ENCODE peak calls at places on chromosomes 12 and 14, in eight cellular contexts. One of them, this sample, is unnamed. For H3K4me1, the result is how much of the 10 kb centered on the place peaks cover.

GRCh38 chr12:127179199-127179598 is 1087.8 kb upstream of the TMEM132C start:
- DNase-seq in sigmoid colon: no peak
- DNase-seq in A549: no peak
- DNase-seq in upper lobe of left lung: no peak
- DNase-seq in stomach: no peak
- DNase-seq in transverse colon: no peak
- DNase-seq in tibial nerve: peak
- DNase-seq in SK-N-SH: no peak
- DNase-seq in this sample: no peak

GRCh38 chr14:94768521-94769412 is 1.1 kb downstream of the GSC start:
- DNase-seq in A549: no peak
- DNase-seq in stomach: no peak
- DNase-seq in tibial nerve: peak
- DNase-seq in transverse colon: no peak
- DNase-seq in SK-N-SH: no peak
- DNase-seq in sigmoid colon: peak
- DNase-seq in upper lobe of left lung: peak
- DNase-seq in this sample: peak

GRCh38 chr14:74324945-74325361 is 22.2 kb upstream of the ABCD4 start:
- DNase-seq in A549: peak
- DNase-seq in SK-N-SH: peak
- DNase-seq in upper lobe of left lung: no peak
- DNase-seq in tibial nerve: no peak
- DNase-seq in sigmoid colon: no peak
- DNase-seq in stomach: no peak
- DNase-seq in transverse colon: no peak
- DNase-seq in this sample: no peak

GRCh38 chr12:2453807-2454177 is 341.0 kb upstream of the FKBP4 start:
- DNase-seq in stomach: no peak
- DNase-seq in A549: no peak
- DNase-seq in transverse colon: no peak
- DNase-seq in upper lobe of left lung: no peak
- DNase-seq in tibial nerve: no peak
- DNase-seq in sigmoid colon: no peak
- DNase-seq in SK-N-SH: no peak
- DNase-seq in this sample: no peak

GRCh38 chr14:91356218-91356763 is 61.3 kb downstream of the CCDC88C start:
- DNase-seq in A549: no peak
- DNase-seq in SK-N-SH: no peak
- DNase-seq in tibial nerve: no peak
- DNase-seq in upper lobe of left lung: peak
- DNase-seq in transverse colon: no peak
- DNase-seq in sigmoid colon: no peak
- DNase-seq in stomach: no peak
- DNase-seq in this sample: no peak

GRCh38 chr12:124738636-124739467 is 124.8 kb downstream of the SCARB1 start:
- DNase-seq in upper lobe of left lung: no peak
- DNase-seq in A549: no peak
- DNase-seq in sigmoid colon: no peak
- DNase-seq in transverse colon: no peak
- DNase-seq in SK-N-SH: no peak
- DNase-seq in tibial nerve: no peak
- DNase-seq in stomach: peak
- DNase-seq in this sample: no peak

GRCh38 chr14:78519863-78520262 is 349.7 kb downstream of the NRXN3 start:
- DNase-seq in SK-N-SH: no peak
- DNase-seq in transverse colon: peak
- DNase-seq in tibial nerve: no peak
- DNase-seq in A549: no peak
- DNase-seq in stomach: no peak
- DNase-seq in sigmoid colon: no peak
- DNase-seq in upper lobe of left lung: no peak
- DNase-seq in this sample: no peak

GRCh38 chr12:131388164-131388795 is 322.6 kb upstream of the SFSWAP start:
- DNase-seq in SK-N-SH: peak
- DNase-seq in upper lobe of left lung: no peak
- DNase-seq in sigmoid colon: no peak
- DNase-seq in tibial nerve: no peak
- DNase-seq in transverse colon: no peak
- DNase-seq in A549: no peak
- DNase-seq in stomach: no peak
- DNase-seq in this sample: no peak

GRCh38 chr12:20350495-20350894 is 17.8 kb upstream of the PDE3A start:
- DNase-seq in tibial nerve: no peak
- DNase-seq in A549: no peak
- DNase-seq in SK-N-SH: no peak
- DNase-seq in upper lobe of left lung: no peak
- DNase-seq in transverse colon: no peak
- DNase-seq in sigmoid colon: no peak
- DNase-seq in stomach: no peak
- DNase-seq in this sample: no peak

GRCh38 chr12:66768293-66768692 is 89.4 kb upstream of the GRIP1 start:
- DNase-seq in tibial nerve: no peak
- DNase-seq in A549: no peak
- DNase-seq in SK-N-SH: no peak
- DNase-seq in transverse colon: peak
- DNase-seq in upper lobe of left lung: no peak
- DNase-seq in sigmoid colon: no peak
- DNase-seq in stomach: no peak
- DNase-seq in this sample: no peak

GRCh38 chr14:93713726-93714405 is 74.4 kb downstream of the PRIMA1 start:
- DNase-seq in stomach: no peak
- DNase-seq in upper lobe of left lung: no peak
- DNase-seq in A549: no peak
- DNase-seq in sigmoid colon: peak
- DNase-seq in tibial nerve: no peak
- DNase-seq in transverse colon: no peak
- DNase-seq in SK-N-SH: peak
- DNase-seq in this sample: no peak

GRCh38 chr14:96212140-96212539 is 7.5 kb downstream of the BDKRB2 start:
- DNase-seq in tibial nerve: no peak
- DNase-seq in transverse colon: no peak
- DNase-seq in SK-N-SH: no peak
- DNase-seq in sigmoid colon: no peak
- DNase-seq in A549: no peak
- DNase-seq in stomach: no peak
- DNase-seq in upper lobe of left lung: no peak
- DNase-seq in this sample: no peak

DNA sequence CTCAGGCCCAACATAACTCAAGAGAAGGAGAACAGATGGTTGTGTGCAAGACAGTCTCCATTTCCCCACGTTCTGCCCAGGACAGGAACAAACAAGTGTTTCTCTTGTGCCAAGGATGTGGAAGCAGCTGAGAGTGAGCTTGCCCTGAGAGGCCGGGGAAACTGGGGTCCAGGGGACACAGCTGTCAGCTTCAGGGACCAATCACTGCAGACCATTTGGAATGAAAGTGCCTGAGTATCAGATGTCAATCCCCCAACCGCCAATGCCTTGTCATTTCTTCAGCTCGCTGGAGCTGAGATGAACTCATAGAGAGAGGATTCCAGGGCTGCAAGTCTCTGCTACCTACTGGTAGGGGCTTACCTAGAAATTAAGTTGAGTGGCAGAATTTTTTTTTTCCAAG is 71.9 kb upstream of the METAP2 start:
- DNase-seq in A549: no peak
- DNase-seq in stomach: no peak
- DNase-seq in upper lobe of left lung: no peak
- DNase-seq in transverse colon: no peak
- DNase-seq in SK-N-SH: no peak
- DNase-seq in tibial nerve: no peak
- DNase-seq in sigmoid colon: no peak
- DNase-seq in this sample: no peak
- TF ChIP-seq EP300 in A549: no peak
- TF ChIP-seq EP300 in stomach: no peak
- TF ChIP-seq EP300 in upper lobe of left lung: no peak
- TF ChIP-seq EP300 in transverse colon: no peak
- TF ChIP-seq EP300 in SK-N-SH: no peak
- TF ChIP-seq EP300 in tibial nerve: no peak
- TF ChIP-seq EP300 in sigmoid colon: no peak
- TF ChIP-seq EP300 in this sample: no peak

DNA sequence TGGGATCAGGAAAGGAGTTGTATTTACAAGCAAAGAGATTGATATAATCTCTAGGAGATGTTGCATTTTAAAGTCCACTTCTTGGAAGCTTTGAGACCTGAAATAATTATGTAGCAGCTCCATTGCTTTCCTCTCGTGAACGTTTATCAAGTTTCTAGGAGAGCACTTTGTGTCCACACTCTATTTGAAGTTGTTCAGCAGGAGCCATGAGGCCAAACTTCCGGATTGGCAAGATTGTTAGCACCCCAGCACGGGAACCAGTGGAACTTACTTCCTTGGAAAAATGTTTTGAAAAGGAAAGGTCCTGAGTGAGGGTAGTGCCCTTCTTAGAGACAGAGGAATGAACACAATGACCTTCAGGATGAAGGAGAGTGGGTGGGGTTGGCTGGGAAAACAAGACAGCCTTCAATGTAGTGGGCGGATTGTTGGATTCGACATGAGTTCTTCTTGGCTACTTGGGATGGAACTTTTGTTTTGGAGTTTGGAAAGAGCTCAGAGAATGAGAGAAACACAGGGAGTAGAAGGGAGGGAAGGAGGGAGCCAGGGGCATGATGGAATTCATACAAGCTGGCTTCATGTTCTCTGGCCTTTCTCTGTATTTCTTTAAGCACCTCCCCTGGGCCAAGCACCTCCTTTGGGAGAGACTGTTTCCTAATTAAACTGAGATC is 23.8 kb upstream of the CISTR start:
- DNase-seq in transverse colon: no peak
- DNase-seq in tibial nerve: peak
- DNase-seq in sigmoid colon: peak
- DNase-seq in stomach: peak
- DNase-seq in upper lobe of left lung: no peak
- DNase-seq in A549: no peak
- DNase-seq in SK-N-SH: no peak
- DNase-seq in this sample: peak
- H3K4me1 ChIP-seq in transverse colon: under half
- H3K4me1 ChIP-seq in tibial nerve: under half
- H3K4me1 ChIP-seq in sigmoid colon: under half
- H3K4me1 ChIP-seq in stomach: under half
- H3K4me1 ChIP-seq in upper lobe of left lung: under half
- H3K4me1 ChIP-seq in A549: under half
- H3K4me1 ChIP-seq in SK-N-SH: under half
- H3K4me1 ChIP-seq in this sample: under half

DNA sequence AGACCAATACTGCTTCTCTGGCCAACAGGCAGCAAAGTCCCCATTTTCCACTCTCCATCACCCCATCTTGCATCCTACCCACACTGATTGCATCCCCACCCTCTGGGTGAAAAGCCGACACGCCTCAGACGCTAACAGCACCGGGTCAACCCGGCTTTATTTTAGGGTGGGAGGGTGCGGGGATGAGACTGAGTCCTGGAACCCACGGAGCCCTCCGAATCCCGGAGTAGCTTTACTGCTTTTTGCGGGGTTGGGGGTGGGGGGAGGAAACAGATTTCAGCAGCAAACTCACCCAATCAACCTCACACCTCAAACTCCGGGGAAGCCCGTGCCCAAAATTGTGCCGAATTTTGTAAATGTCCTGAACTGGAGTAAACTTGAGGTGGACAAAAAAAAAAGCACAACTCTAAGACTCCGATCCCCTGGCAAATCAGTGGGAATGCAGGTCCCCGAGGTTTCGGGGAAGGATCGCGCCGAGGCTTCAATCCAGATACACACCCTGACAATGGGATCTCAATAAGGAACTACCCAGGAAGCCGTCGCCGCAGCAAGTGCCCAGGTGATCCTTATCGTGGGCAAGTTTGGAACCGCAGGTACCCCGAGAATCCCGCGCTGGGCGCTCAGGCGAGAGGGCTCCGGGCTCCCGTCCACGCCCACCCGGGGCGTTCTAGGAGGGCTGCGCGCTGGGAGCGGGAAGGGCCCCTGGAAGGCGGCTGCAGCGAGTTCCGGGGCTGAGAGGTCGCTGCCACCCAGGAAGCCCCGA is 1.1 kb downstream of the GCH1 start:
- DNase-seq in A549: peak
- DNase-seq in SK-N-SH: peak
- DNase-seq in transverse colon: peak
- DNase-seq in upper lobe of left lung: no peak
- DNase-seq in stomach: no peak
- DNase-seq in tibial nerve: no peak
- DNase-seq in sigmoid colon: peak
- DNase-seq in this sample: no peak
- TF ChIP-seq EP300 in A549: no peak
- TF ChIP-seq EP300 in SK-N-SH: no peak
- TF ChIP-seq EP300 in transverse colon: no peak
- TF ChIP-seq EP300 in upper lobe of left lung: no peak
- TF ChIP-seq EP300 in stomach: no peak
- TF ChIP-seq EP300 in tibial nerve: no peak
- TF ChIP-seq EP300 in sigmoid colon: no peak
- TF ChIP-seq EP300 in this sample: no peak

GRCh38 chr14:89367449-89368120 is 49.4 kb downstream of the FOXN3 start:
- DNase-seq in upper lobe of left lung: no peak
- DNase-seq in SK-N-SH: no peak
- DNase-seq in transverse colon: no peak
- DNase-seq in sigmoid colon: no peak
- DNase-seq in stomach: peak
- DNase-seq in A549: no peak
- DNase-seq in tibial nerve: no peak
- DNase-seq in this sample: no peak
- H3K4me1 ChIP-seq in upper lobe of left lung: under half
- H3K4me1 ChIP-seq in SK-N-SH: under half
- H3K4me1 ChIP-seq in transverse colon: half or more
- H3K4me1 ChIP-seq in sigmoid colon: half or more
- H3K4me1 ChIP-seq in stomach: half or more
- H3K4me1 ChIP-seq in A549: under half
- H3K4me1 ChIP-seq in tibial nerve: under half
- H3K4me1 ChIP-seq in this sample: under half

This sample was measured in ovary.